ENCODE peak calls at places on chromosomes 13 and 19, in nine cellular contexts. W is suprapubic skin, X is K562, Y is stomach, Q is HepG2, A is esophagus muscularis mucosa, O is upper lobe of left lung, R is sigmoid colon, G is SK-N-SH. V is an unnamed sample.
A peak's percentile ranks its signal among the peaks of the same experiment; 100 is the strongest.

GRCh38 chr13:43546260-43546659 is 240.5 kb downstream of the ENOX1 start:
- DNase-seq in A (no peak), Y (no peak), O (no peak), W (no peak), G (peak; percentile 58), Q (no peak), X (no peak), R (no peak), V (no peak)

GRCh38 chr13:40476175-40476958 is 190.1 kb downstream of the FOXO1 start:
- DNase-seq in A (no peak), X (no peak), W (no peak), O (no peak), G (no peak), R (no peak), Y (no peak), Q (peak; percentile 90), V (no peak)

GRCh38 chr19:15194938-15195337 is 5.9 kb downstream of the NOTCH3 start:
- DNase-seq in Y (no peak), R (no peak), A (no peak), Q (no peak), X (no peak), W (no peak), O (no peak), G (no peak), V (no peak)

GRCh38 chr19:57947088-57947418 is 453 bp downstream of the ZNF256 start:
- DNase-seq in A (no peak), O (no peak), X (no peak), R (no peak), G (no peak), W (no peak), Q (no peak), Y (no peak), V (no peak)

GRCh38 chr13:113468029-113468428 is 14.7 kb upstream of the ADPRHL1 start:
- DNase-seq in W (no peak), X (no peak), G (no peak), Q (no peak), A (no peak), O (no peak), Y (no peak), R (no peak), V (no peak)

GRCh38 chr13:41746259-41746658 is 214.7 kb downstream of the VWA8 start:
- DNase-seq in Q (no peak), G (no peak), O (no peak), R (no peak), A (no peak), W (no peak), X (no peak), Y (no peak), V (no peak)

GRCh38 chr13:48579167-48579918 is 46.5 kb upstream of the RCBTB2 start:
- DNase-seq in Q (no peak), W (no peak), R (no peak), G (no peak), O (no peak), A (peak; percentile 68), X (no peak), Y (peak; percentile 72), V (peak; percentile 18)

GRCh38 chr19:21900401-21900800 is 64.4 kb upstream of the ZNF43 start:
- DNase-seq in Q (no peak), R (no peak), G (no peak), W (no peak), A (no peak), X (no peak), Y (no peak), O (no peak), V (no peak)

GRCh38 chr13:71880753-71881541 is 13.9 kb upstream of the DACH1 start:
- DNase-seq in X (no peak), R (no peak), W (no peak), O (no peak), G (no peak), Q (no peak), Y (no peak), A (no peak), V (no peak)

GRCh38 chr19:39408392-39409206 is 2.0 kb downstream of the ZFP36 start:
- DNase-seq in X (no peak), Y (no peak), W (no peak), O (peak; percentile 87), G (no peak), Q (no peak), R (peak; percentile 73), A (no peak), V (peak; percentile 61)

GRCh38 chr19:17404621-17405249 is 695 bp downstream of the BST2 start:
- DNase-seq in Y (no peak), W (no peak), A (no peak), G (peak; percentile 16), R (no peak), O (no peak), X (peak; percentile 44), Q (no peak), V (no peak)

GRCh38 chr19:18915639-18916038 is 3.5 kb downstream of the COPE start:
- DNase-seq in W (no peak), A (no peak), G (peak; percentile 80), O (no peak), Y (peak; percentile 36), Q (peak; percentile 54), X (no peak), R (no peak), V (peak; percentile 39)

GRCh38 chr13:92682832-92683517 is 543.6 kb upstream of the GPC6 start:
- DNase-seq in G (no peak), O (no peak), A (no peak), Q (no peak), Y (no peak), X (peak; percentile 0), W (no peak), R (no peak), V (no peak)

GRCh38 chr13:87344176-87344575 is 327.0 kb upstream of the SLITRK5 start:
- DNase-seq in A (no peak), O (no peak), R (no peak), Y (no peak), X (no peak), W (no peak), Q (no peak), G (no peak), V (no peak)

GRCh38 chr13:81487151-81487550 is 1146.2 kb upstream of the SPRY2 start:
- DNase-seq in Q (peak; percentile 24), A (no peak), Y (no peak), W (no peak), O (no peak), G (peak; percentile 1), X (peak; percentile 14), R (no peak), V (no peak)

GRCh38 chr13:102580552-102581169 is 16.1 kb upstream of the TPP2 start:
- DNase-seq in X (peak; percentile 69), A (no peak), W (no peak), Q (peak; percentile 55), G (peak; percentile 54), O (no peak), R (no peak), Y (no peak), V (no peak)

GRCh38 chr19:35484637-35485036 is 5.6 kb downstream of the KRTDAP start:
- DNase-seq in Y (no peak), G (no peak), A (no peak), Q (no peak), R (no peak), O (no peak), X (no peak), W (no peak), V (no peak)

GRCh38 chr19:4140237-4140711 is 13.2 kb upstream of the CREB3L3 start:
- DNase-seq in X (peak; percentile 81), Q (peak; percentile 70), W (no peak), G (peak; percentile 86), O (no peak), R (no peak), A (no peak), Y (no peak), V (peak; percentile 56)
- TF ChIP-seq EP300 in X (no peak), Q (no peak), W (no peak), G (no peak), O (no peak), R (no peak), A (no peak), Y (no peak), V (no peak)

DNA sequence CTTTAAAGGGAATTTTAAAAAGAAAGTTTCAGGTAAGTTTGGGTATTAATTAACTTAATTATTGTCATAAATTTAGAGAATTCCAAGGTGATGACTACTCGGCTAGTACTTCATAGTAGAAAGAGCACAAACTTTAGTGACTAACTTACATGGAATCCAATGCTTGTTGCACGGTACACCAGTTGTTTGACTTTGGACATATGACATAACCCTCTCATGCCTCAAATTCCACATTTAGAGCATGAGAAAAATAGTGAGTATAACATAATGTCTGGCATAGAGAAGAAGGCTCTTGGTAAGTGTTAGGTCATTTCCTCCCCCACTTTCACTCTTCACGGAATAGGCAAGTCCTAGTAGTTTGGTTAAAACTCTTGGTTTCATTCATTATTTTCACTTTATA is 1249.4 kb upstream of the SLC10A2 start:
- DNase-seq in G (no peak), Y (no peak), W (no peak), A (no peak), X (no peak), O (no peak), Q (peak; percentile 1), R (no peak), V (no peak)
- TF ChIP-seq POLR2AphosphoS5 in G (no peak), Y (no peak), W (no peak), A (no peak), X (no peak), O (no peak), Q (no peak), R (no peak), V (no peak)

DNA sequence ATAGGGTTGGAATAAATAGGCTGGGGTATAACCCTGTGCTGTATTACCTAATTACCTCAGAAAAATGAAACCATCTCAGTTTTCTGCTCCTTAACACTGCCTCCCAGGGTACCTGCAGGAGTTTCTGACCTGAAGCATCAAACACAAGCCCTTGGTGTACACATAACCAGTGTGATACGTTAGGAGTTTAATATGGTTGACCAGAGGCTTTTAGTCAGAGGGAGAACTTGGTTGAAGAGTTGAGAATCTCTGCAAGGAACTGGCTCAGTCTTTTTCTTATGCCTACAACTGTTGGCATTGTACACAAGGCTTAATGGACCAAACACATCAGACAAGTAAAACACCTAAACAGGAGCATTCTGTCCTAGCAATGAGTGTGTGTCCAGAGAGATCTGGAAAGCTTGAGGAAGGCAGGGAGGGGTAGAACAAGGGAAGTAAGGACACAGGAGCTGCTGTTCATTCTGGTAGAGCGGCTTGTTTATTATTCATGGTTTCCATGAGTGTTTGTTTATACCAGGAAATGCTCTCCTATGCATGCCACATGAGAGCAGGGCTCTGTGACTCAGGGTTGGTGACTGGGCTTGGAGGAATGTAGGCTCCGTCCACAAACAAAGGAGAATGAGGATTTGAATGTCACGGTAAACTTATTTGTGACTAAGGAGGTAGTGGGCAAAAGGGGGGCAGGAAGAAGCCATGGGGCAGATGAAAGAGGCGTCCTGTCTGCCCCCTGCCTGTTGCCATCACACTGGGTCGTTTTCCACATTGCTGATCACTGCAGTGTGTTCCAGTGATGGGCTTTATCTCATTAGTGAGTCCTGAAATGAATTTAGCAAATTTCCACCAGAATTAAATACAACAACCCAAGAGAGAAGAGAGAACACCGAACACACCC is 11.9 kb upstream of the SPATA13 start:
- DNase-seq in Y (peak; percentile 70), A (no peak), X (no peak), W (no peak), Q (peak; percentile 90), O (no peak), G (no peak), R (no peak), V (peak; percentile 62)
- TF ChIP-seq EP300 in Y (no peak), A (peak; percentile 13), X (no peak), W (no peak), Q (peak; percentile 73), O (no peak), G (peak; percentile 30), R (peak; percentile 34), V (no peak)

DNA sequence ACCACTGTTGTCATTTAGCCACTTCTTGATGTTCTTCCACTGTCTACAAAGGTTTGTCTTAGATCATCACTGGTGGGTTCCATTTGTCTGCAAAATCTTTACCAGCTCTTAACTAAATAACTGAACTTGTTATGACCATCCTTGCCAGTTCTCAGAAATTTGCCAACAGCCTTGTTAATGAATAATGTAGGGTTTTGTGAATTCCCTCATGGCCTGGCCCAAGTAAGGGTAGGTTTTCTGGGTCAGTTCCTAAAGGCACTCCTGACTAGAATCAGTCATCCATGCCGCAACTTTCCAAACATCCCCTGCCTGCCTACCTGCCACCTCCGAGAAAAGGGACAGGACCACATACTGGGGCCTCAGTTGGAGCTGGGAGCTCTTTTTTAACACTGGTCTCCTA is 4.0 kb downstream of the COL4A1 start:
- DNase-seq in W (peak; percentile 31), X (no peak), Q (no peak), G (no peak), O (no peak), A (no peak), R (peak; percentile 29), Y (no peak), V (no peak)
- TF ChIP-seq POLR2AphosphoS5 in W (no peak), X (no peak), Q (no peak), G (no peak), O (no peak), A (no peak), R (no peak), Y (no peak), V (no peak)

V was measured in transverse colon.